ENCODE peak calls at places on chromosomes 12 and 14, in eight cellular contexts. One of them, this sample, is unnamed.

GRCh38 chr12:42426733-42427132 is 100.8 kb downstream of the PPHLN1 start:
- DNase-seq in activated CD4-positive, alpha-beta T cell treated with anti-CD3 and anti-CD28 coated beads, Interleukin-2, amount 50 U/mL, for 48 hours: peak
- DNase-seq in pancreas: no peak
- DNase-seq in NCI-H1092: no peak
- DNase-seq in astrocyte of the spinal cord: peak
- DNase-seq in fibroblast of pulmonary artery: peak
- DNase-seq in AG08395: no peak
- DNase-seq in NCI-H1417: no peak
- DNase-seq in this sample: peak

GRCh38 chr14:24129410-24129998 is 955 bp upstream of the FITM1 start:
- DNase-seq in fibroblast of pulmonary artery: no peak
- DNase-seq in pancreas: no peak
- DNase-seq in activated CD4-positive, alpha-beta T cell treated with anti-CD3 and anti-CD28 coated beads, Interleukin-2, amount 50 U/mL, for 48 hours: no peak
- DNase-seq in AG08395: no peak
- DNase-seq in astrocyte of the spinal cord: no peak
- DNase-seq in NCI-H1092: no peak
- DNase-seq in NCI-H1417: no peak
- DNase-seq in this sample: no peak

GRCh38 chr12:14774074-14774943 is 29.0 kb downstream of the WBP11 start:
- DNase-seq in pancreas: peak
- DNase-seq in NCI-H1092: no peak
- DNase-seq in astrocyte of the spinal cord: peak
- DNase-seq in fibroblast of pulmonary artery: peak
- DNase-seq in AG08395: peak
- DNase-seq in NCI-H1417: no peak
- DNase-seq in activated CD4-positive, alpha-beta T cell treated with anti-CD3 and anti-CD28 coated beads, Interleukin-2, amount 50 U/mL, for 48 hours: peak
- DNase-seq in this sample: peak

GRCh38 chr12:54662028-54662427 is 13.9 kb upstream of the DCD start:
- DNase-seq in fibroblast of pulmonary artery: no peak
- DNase-seq in NCI-H1417: peak
- DNase-seq in astrocyte of the spinal cord: no peak
- DNase-seq in pancreas: no peak
- DNase-seq in NCI-H1092: no peak
- DNase-seq in activated CD4-positive, alpha-beta T cell treated with anti-CD3 and anti-CD28 coated beads, Interleukin-2, amount 50 U/mL, for 48 hours: no peak
- DNase-seq in AG08395: no peak
- DNase-seq in this sample: no peak

GRCh38 chr14:38662781-38663180 is 406.9 kb upstream of the CLEC14A start:
- DNase-seq in pancreas: no peak
- DNase-seq in NCI-H1092: no peak
- DNase-seq in astrocyte of the spinal cord: no peak
- DNase-seq in AG08395: no peak
- DNase-seq in NCI-H1417: peak
- DNase-seq in fibroblast of pulmonary artery: no peak
- DNase-seq in activated CD4-positive, alpha-beta T cell treated with anti-CD3 and anti-CD28 coated beads, Interleukin-2, amount 50 U/mL, for 48 hours: no peak
- DNase-seq in this sample: peak

GRCh38 chr14:104604461-104605449 is at the start of gene TMEM179:
- DNase-seq in NCI-H1417: peak
- DNase-seq in NCI-H1092: no peak
- DNase-seq in AG08395: peak
- DNase-seq in astrocyte of the spinal cord: no peak
- DNase-seq in fibroblast of pulmonary artery: peak
- DNase-seq in pancreas: peak
- DNase-seq in activated CD4-positive, alpha-beta T cell treated with anti-CD3 and anti-CD28 coated beads, Interleukin-2, amount 50 U/mL, for 48 hours: peak
- DNase-seq in this sample: peak

GRCh38 chr12:70365648-70366518 is at the start of gene KCNMB4:
- DNase-seq in NCI-H1417: peak
- DNase-seq in fibroblast of pulmonary artery: peak
- DNase-seq in astrocyte of the spinal cord: peak
- DNase-seq in activated CD4-positive, alpha-beta T cell treated with anti-CD3 and anti-CD28 coated beads, Interleukin-2, amount 50 U/mL, for 48 hours: peak
- DNase-seq in AG08395: peak
- DNase-seq in NCI-H1092: peak
- DNase-seq in pancreas: peak
- DNase-seq in this sample: peak

GRCh38 chr12:19695244-19696098 is 256.2 kb downstream of the AEBP2 start:
- DNase-seq in fibroblast of pulmonary artery: no peak
- DNase-seq in AG08395: no peak
- DNase-seq in NCI-H1092: no peak
- DNase-seq in activated CD4-positive, alpha-beta T cell treated with anti-CD3 and anti-CD28 coated beads, Interleukin-2, amount 50 U/mL, for 48 hours: no peak
- DNase-seq in astrocyte of the spinal cord: no peak
- DNase-seq in pancreas: no peak
- DNase-seq in NCI-H1417: no peak
- DNase-seq in this sample: no peak

GRCh38 chr14:77520626-77521025 is 22.0 kb upstream of the ISM2 start:
- DNase-seq in astrocyte of the spinal cord: no peak
- DNase-seq in activated CD4-positive, alpha-beta T cell treated with anti-CD3 and anti-CD28 coated beads, Interleukin-2, amount 50 U/mL, for 48 hours: no peak
- DNase-seq in pancreas: no peak
- DNase-seq in AG08395: no peak
- DNase-seq in fibroblast of pulmonary artery: no peak
- DNase-seq in NCI-H1092: no peak
- DNase-seq in NCI-H1417: no peak
- DNase-seq in this sample: no peak

GRCh38 chr12:64608901-64609542 is 1.3 kb upstream of the RASSF3 start:
- DNase-seq in activated CD4-positive, alpha-beta T cell treated with anti-CD3 and anti-CD28 coated beads, Interleukin-2, amount 50 U/mL, for 48 hours: peak
- DNase-seq in NCI-H1417: peak
- DNase-seq in fibroblast of pulmonary artery: peak
- DNase-seq in AG08395: peak
- DNase-seq in astrocyte of the spinal cord: peak
- DNase-seq in NCI-H1092: no peak
- DNase-seq in pancreas: no peak
- DNase-seq in this sample: peak

GRCh38 chr12:46534442-46534841 is 161.9 kb upstream of the SLC38A2 start:
- DNase-seq in NCI-H1417: no peak
- DNase-seq in activated CD4-positive, alpha-beta T cell treated with anti-CD3 and anti-CD28 coated beads, Interleukin-2, amount 50 U/mL, for 48 hours: no peak
- DNase-seq in AG08395: no peak
- DNase-seq in fibroblast of pulmonary artery: peak
- DNase-seq in astrocyte of the spinal cord: no peak
- DNase-seq in pancreas: no peak
- DNase-seq in NCI-H1092: no peak
- DNase-seq in this sample: no peak

GRCh38 chr12:54439521-54440255 is 20.6 kb upstream of the ITGA5 start:
- DNase-seq in activated CD4-positive, alpha-beta T cell treated with anti-CD3 and anti-CD28 coated beads, Interleukin-2, amount 50 U/mL, for 48 hours: no peak
- DNase-seq in astrocyte of the spinal cord: peak
- DNase-seq in AG08395: peak
- DNase-seq in pancreas: no peak
- DNase-seq in fibroblast of pulmonary artery: peak
- DNase-seq in NCI-H1092: peak
- DNase-seq in NCI-H1417: no peak
- DNase-seq in this sample: peak